ENCODE peak calls at places on chromosome 4, in four cellular contexts. P is HCT116, K is H1, B is NB4. G is an unnamed sample.

GRCh38 chr4:3112241-3112978 is 37.9 kb downstream of the HTT start:
- DNase-seq in P (no peak), K (no peak), B (no peak), G (no peak)

GRCh38 chr4:10629394-10629793 is 55.2 kb downstream of the CLNK start:
- DNase-seq in P (no peak), K (no peak), B (no peak), G (no peak)

GRCh38 chr4:121139533-121140222 is 24.4 kb downstream of the TNIP3 start:
- DNase-seq in P (no peak), K (no peak), B (no peak), G (no peak)

GRCh38 chr4:89797117-89797516 is 39.8 kb downstream of the SNCA start:
- DNase-seq in P (no peak), K (no peak), B (no peak), G (no peak)

GRCh38 chr4:182801626-182802025 is 115.6 kb downstream of the DCTD start:
- DNase-seq in P (no peak), K (no peak), B (no peak), G (no peak)

GRCh38 chr4:83282049-83282535 is 2.5 kb downstream of the COQ2 start:
- DNase-seq in P (peak; percentile 58), K (peak; percentile 52), B (peak; percentile 79), G (no peak)

GRCh38 chr4:104446431-104446925 is 48.2 kb downstream of the CXXC4 start:
- DNase-seq in P (no peak), K (no peak), B (no peak), G (no peak)

GRCh38 chr4:182023469-182023868 is 219.7 kb upstream of the TENM3 start:
- DNase-seq in P (no peak), K (no peak), B (no peak), G (no peak)

GRCh38 chr4:107497054-107497453 is 223.0 kb downstream of the PAPSS1 start:
- DNase-seq in P (no peak), K (no peak), B (no peak), G (no peak)

GRCh38 chr4:8735236-8736082 is 136.2 kb downstream of the HMX1 start:
- DNase-seq in P (no peak), K (no peak), B (no peak), G (no peak)

GRCh38 chr4:123597586-123597985 is 201.0 kb downstream of the SPRY1 start:
- DNase-seq in P (no peak), K (no peak), B (no peak), G (no peak)

GRCh38 chr4:169229571-169230028 is 41.2 kb downstream of the SH3RF1 start:
- DNase-seq in P (peak; percentile 94), K (no peak), B (no peak), G (no peak)

GRCh38 chr4:78057600-78058560 is 757 bp downstream of the FRAS1 start:
- DNase-seq in P (no peak), K (peak; percentile 61), B (no peak), G (peak; percentile 37)

DNA sequence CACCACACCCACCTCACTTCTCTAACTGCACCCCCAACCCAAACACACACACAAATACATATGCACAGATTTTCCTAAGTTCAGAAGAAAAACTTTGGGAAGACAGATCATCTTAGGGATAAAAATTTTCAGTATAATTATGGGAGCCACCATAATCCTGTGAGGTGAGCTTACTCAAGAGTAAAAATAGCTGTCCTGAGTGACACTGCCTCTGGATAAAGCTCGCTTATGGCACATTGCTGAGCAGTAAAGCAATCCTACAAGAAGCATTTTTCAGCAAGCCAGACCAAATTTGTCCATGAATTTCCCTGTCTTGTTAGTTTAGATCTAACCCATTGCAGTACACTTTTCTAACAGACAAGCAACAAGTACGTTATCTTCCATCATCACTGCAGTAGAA is 83.8 kb downstream of the INPP4B start:
- DNase-seq in P (no peak), K (no peak), B (no peak), G (no peak)
- TF ChIP-seq MAX in P (no peak), K (no peak), B (no peak), G (no peak)

DNA sequence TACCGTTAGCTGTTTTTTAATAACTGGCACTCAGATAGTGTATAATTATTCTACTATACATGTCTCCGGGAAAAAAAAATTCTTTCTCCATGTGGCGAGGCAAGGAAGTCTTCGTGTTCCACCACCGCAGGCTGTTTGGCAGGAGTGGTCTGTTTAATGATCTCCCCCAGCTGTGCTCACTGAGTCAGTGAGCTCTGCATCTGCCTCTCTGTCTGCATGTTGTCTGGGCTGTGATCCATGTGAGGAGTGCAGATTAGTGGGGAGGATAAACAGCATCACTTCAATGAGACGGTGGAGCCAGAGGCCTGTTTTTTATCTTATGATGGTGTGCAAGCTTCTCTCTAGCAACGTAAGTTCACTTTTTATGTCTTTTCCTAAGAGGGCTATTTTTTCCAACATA is 69.8 kb downstream of the RPS3A start:
- DNase-seq in P (no peak), K (no peak), B (no peak), G (no peak)
- TF ChIP-seq MAX in P (no peak), K (no peak), B (no peak), G (no peak)

GRCh38 chr4:158534727-158535126 is 13.0 kb downstream of the RXFP1 start:
- DNase-seq in P (no peak), K (no peak), B (no peak), G (no peak)

GRCh38 chr4:158530391-158530790 is 8.7 kb downstream of the RXFP1 start:
- DNase-seq in P (no peak), K (no peak), B (no peak), G (no peak)

GRCh38 chr4:158532556-158533231 is 11.0 kb downstream of the RXFP1 start:
- DNase-seq in P (no peak), K (no peak), B (no peak), G (no peak)

GRCh38 chr4:158530898-158531297 is 9.2 kb downstream of the RXFP1 start:
- DNase-seq in P (no peak), K (no peak), B (no peak), G (no peak)

GRCh38 chr4:158529505-158529904 is 7.8 kb downstream of the RXFP1 start:
- DNase-seq in P (no peak), K (no peak), B (no peak), G (no peak)
- TF ChIP-seq MAX in P (no peak), K (no peak), B (no peak), G (no peak)

GRCh38 chr4:139740531-139741041 is 75.0 kb downstream of the MGST2 start:
- DNase-seq in P (no peak), K (peak; percentile 43), B (peak; percentile 62), G (no peak)
- TF ChIP-seq MAX in P (peak; percentile 52), K (peak; percentile 34), B (peak; percentile 25), G (peak; percentile 19)